ENCODE peak calls at places on chromosomes 1 and 21, in seven cellular contexts. I is activated T-cell treated with anti-CD3 and anti-CD28 coated beads for 24 hours; Q is Ammon's horn; T is IMR-90; G is stimulated activated CD8-positive, alpha-beta memory T cell treated with anti-CD3 and anti-CD28 coated beads, Interleukin-15, amount 100 ng/mL, for 24 hours; R is activated CD4-positive, CD25-positive, alpha-beta regulatory T cell treated with anti-CD3 and anti-CD28 coated beads, Interleukin-2, amount 50 U/mL, for 16 hours; A is dorsolateral prefrontal cortex. M is an unnamed sample.

GRCh38 chr1:30635386-30635975 is 87.9 kb downstream of the MATN1 start:
- DNase-seq in A (no peak), G (no peak), R (no peak), T (no peak), I (no peak), Q (no peak), M (no peak)

GRCh38 chr1:243343970-243344749 is 88.3 kb downstream of the SDCCAG8 start:
- DNase-seq in G (no peak), I (no peak), R (no peak), A (peak), T (peak), Q (peak), M (peak)

GRCh38 chr1:45205000-45205909 is 1.1 kb downstream of the ZSWIM5 start:
- DNase-seq in T (peak), G (no peak), I (peak), R (no peak), A (peak), Q (peak), M (peak)

GRCh38 chr1:2050793-2051682 is 827 bp downstream of the PRKCZ start:
- DNase-seq in Q (no peak), A (peak), T (no peak), G (no peak), I (no peak), R (no peak), M (no peak)

GRCh38 chr1:170765712-170766330 is 101.9 kb downstream of the PRRX1 start:
- DNase-seq in R (no peak), G (no peak), A (no peak), Q (peak), T (peak), I (no peak), M (no peak)

GRCh38 chr1:37574834-37575479 is 18.2 kb downstream of the DNALI1 start:
- DNase-seq in G (no peak), T (peak), I (no peak), Q (no peak), A (no peak), R (no peak), M (no peak)

GRCh38 chr21:16519656-16520055 is 789.9 kb downstream of the USP25 start:
- DNase-seq in A (no peak), Q (no peak), T (no peak), G (no peak), I (no peak), R (no peak), M (no peak)

GRCh38 chr1:41537788-41538351 is 53.4 kb upstream of the EDN2 start:
- DNase-seq in Q (no peak), G (no peak), T (peak), I (no peak), A (no peak), R (no peak), M (no peak)

GRCh38 chr1:230781596-230781995 is 34.4 kb downstream of the CAPN9 start:
- DNase-seq in T (peak), I (no peak), R (no peak), A (no peak), G (no peak), Q (peak), M (no peak)

GRCh38 chr1:98556521-98557158 is 104.9 kb upstream of the SNX7 start:
- DNase-seq in R (no peak), T (peak), G (no peak), A (no peak), I (no peak), Q (no peak), M (peak)

GRCh38 chr1:61753998-61754508 is 11.8 kb downstream of the PATJ start:
- DNase-seq in Q (no peak), G (no peak), I (no peak), R (no peak), A (no peak), T (no peak), M (no peak)

GRCh38 chr1:76083189-76083588 is 8.6 kb downstream of the ST6GALNAC3 start:
- DNase-seq in R (no peak), I (no peak), T (no peak), A (no peak), G (no peak), Q (peak), M (no peak)